ENCODE peak calls at places on chromosomes 1 and 21, in eight cellular contexts. S, P, F, D, C, W, I and Y are unnamed samples.

GRCh38 chr1:84632142-84632541 is 57.9 kb upstream of the CTBS start:
- DNase-seq in S (no peak), P (no peak), F (no peak), D (no peak), C (no peak), W (no peak), I (no peak), Y (no peak)

GRCh38 chr1:29148656-29149491 is 25.2 kb upstream of the TMEM200B start:
- DNase-seq in S (no peak), P (no peak), F (no peak), D (no peak), C (no peak), W (no peak), I (no peak), Y (no peak)

GRCh38 chr1:173163209-173163608 is 43.9 kb downstream of the TNFSF4 start:
- DNase-seq in S (no peak), P (no peak), F (no peak), D (no peak), C (no peak), W (no peak), I (no peak), Y (no peak)

GRCh38 chr1:213423585-213423984 is 372.5 kb downstream of the RPS6KC1 start:
- DNase-seq in S (no peak), P (no peak), F (peak), D (no peak), C (no peak), W (no peak), I (no peak), Y (no peak)

GRCh38 chr1:155322953-155323728 is 2.4 kb downstream of the RUSC1 start:
- DNase-seq in S (peak), P (peak), F (peak), D (peak), C (peak), W (peak), I (peak), Y (peak)

GRCh38 chr1:84988588-84988987 is 8.3 kb downstream of the MCOLN2 start:
- DNase-seq in S (no peak), P (no peak), F (no peak), D (no peak), C (peak), W (no peak), I (no peak), Y (peak)

GRCh38 chr1:208432346-208432745 is 188.2 kb upstream of the PLXNA2 start:
- DNase-seq in S (no peak), P (no peak), F (peak), D (no peak), C (no peak), W (no peak), I (no peak), Y (no peak)

GRCh38 chr1:166952002-166952746 is 23.2 kb downstream of the ILDR2 start:
- DNase-seq in S (no peak), P (no peak), F (peak), D (no peak), C (no peak), W (no peak), I (no peak), Y (no peak)

GRCh38 chr1:180675586-180675985 is 43.8 kb downstream of the XPR1 start:
- DNase-seq in S (no peak), P (no peak), F (no peak), D (peak), C (no peak), W (no peak), I (no peak), Y (no peak)

GRCh38 chr1:182169203-182169602 is 107.7 kb upstream of the ZNF648 start:
- DNase-seq in S (peak), P (no peak), F (no peak), D (no peak), C (no peak), W (no peak), I (no peak), Y (no peak)

GRCh38 chr1:118204106-118204505 is 19.1 kb upstream of the SPAG17 start:
- DNase-seq in S (no peak), P (no peak), F (no peak), D (no peak), C (no peak), W (no peak), I (no peak), Y (no peak)

GRCh38 chr1:89605692-89606091 is 27.2 kb upstream of the LRRC8C start:
- DNase-seq in S (no peak), P (no peak), F (no peak), D (peak), C (no peak), W (no peak), I (no peak), Y (no peak)

GRCh38 chr1:223341111-223341510 is 22.9 kb downstream of the SUSD4 start:
- DNase-seq in S (no peak), P (peak), F (no peak), D (no peak), C (no peak), W (no peak), I (peak), Y (no peak)

GRCh38 chr1:21095918-21096426 is 80.7 kb downstream of the EIF4G3 start:
- DNase-seq in S (no peak), P (no peak), F (no peak), D (no peak), C (no peak), W (no peak), I (no peak), Y (no peak)
- TF ChIP-seq CTCF in S (no peak), P (no peak), F (no peak), D (no peak), C (no peak), W (no peak), I (no peak), Y (no peak)

GRCh38 chr1:232249834-232250233 is 380.1 kb downstream of the SIPA1L2 start:
- DNase-seq in S (no peak), P (no peak), F (no peak), D (no peak), C (no peak), W (no peak), I (no peak), Y (no peak)

GRCh38 chr1:232247669-232248068 is 382.3 kb downstream of the SIPA1L2 start:
- DNase-seq in S (no peak), P (no peak), F (no peak), D (no peak), C (no peak), W (no peak), I (no peak), Y (no peak)

GRCh38 chr1:232250410-232250809 is 379.5 kb downstream of the SIPA1L2 start:
- DNase-seq in S (no peak), P (no peak), F (no peak), D (no peak), C (no peak), W (no peak), I (no peak), Y (no peak)

GRCh38 chr1:232249335-232249734 is 380.6 kb downstream of the SIPA1L2 start:
- DNase-seq in S (no peak), P (no peak), F (no peak), D (no peak), C (no peak), W (no peak), I (no peak), Y (no peak)

GRCh38 chr1:232248276-232248803 is 381.6 kb downstream of the SIPA1L2 start:
- DNase-seq in S (no peak), P (no peak), F (no peak), D (no peak), C (no peak), W (no peak), I (no peak), Y (no peak)
- TF ChIP-seq CTCF in S (no peak), P (no peak), F (no peak), D (no peak), C (no peak), W (no peak), I (no peak), Y (no peak)

GRCh38 chr1:153565529-153566374 is at the start of gene S100A2:
- DNase-seq in S (peak), P (peak), F (no peak), D (peak), C (peak), W (no peak), I (peak), Y (peak)

GRCh38 chr1:153563991-153564390 is 1.7 kb downstream of the S100A2 start:
- DNase-seq in S (no peak), P (peak), F (no peak), D (no peak), C (no peak), W (no peak), I (no peak), Y (no peak)

GRCh38 chr1:153567621-153568366 is 2.1 kb upstream of the S100A2 start:
- DNase-seq in S (no peak), P (no peak), F (peak), D (peak), C (peak), W (no peak), I (no peak), Y (no peak)

GRCh38 chr1:153568367-153569099 is 2.9 kb upstream of the S100A2 start:
- DNase-seq in S (peak), P (peak), F (peak), D (peak), C (peak), W (peak), I (peak), Y (peak)

GRCh38 chr1:153566414-153567371 is 1.0 kb upstream of the S100A2 start:
- DNase-seq in S (peak), P (peak), F (peak), D (peak), C (peak), W (peak), I (peak), Y (peak)
- TF ChIP-seq CTCF in S (no peak), P (no peak), F (no peak), D (no peak), C (no peak), W (no peak), I (no peak), Y (no peak)

GRCh38 chr1:36151133-36151844 is 2.0 kb upstream of the TRAPPC3 start:
- DNase-seq in S (no peak), P (no peak), F (no peak), D (no peak), C (no peak), W (no peak), I (no peak), Y (no peak)

GRCh38 chr1:36149973-36150295 is 648 bp upstream of the TRAPPC3 start:
- DNase-seq in S (no peak), P (no peak), F (no peak), D (no peak), C (peak), W (no peak), I (no peak), Y (no peak)

GRCh38 chr1:36149237-36149972 is at the start of gene TRAPPC3:
- DNase-seq in S (peak), P (peak), F (peak), D (peak), C (peak), W (peak), I (peak), Y (peak)

GRCh38 chr1:36151845-36152203 is 2.5 kb upstream of the TRAPPC3 start:
- DNase-seq in S (peak), P (peak), F (no peak), D (no peak), C (peak), W (no peak), I (no peak), Y (no peak)

GRCh38 chr1:36150296-36151132 is 1.2 kb upstream of the TRAPPC3 start:
- DNase-seq in S (peak), P (peak), F (peak), D (peak), C (peak), W (peak), I (peak), Y (peak)
- TF ChIP-seq CTCF in S (no peak), P (no peak), F (no peak), D (no peak), C (no peak), W (no peak), I (no peak), Y (no peak)

DNA sequence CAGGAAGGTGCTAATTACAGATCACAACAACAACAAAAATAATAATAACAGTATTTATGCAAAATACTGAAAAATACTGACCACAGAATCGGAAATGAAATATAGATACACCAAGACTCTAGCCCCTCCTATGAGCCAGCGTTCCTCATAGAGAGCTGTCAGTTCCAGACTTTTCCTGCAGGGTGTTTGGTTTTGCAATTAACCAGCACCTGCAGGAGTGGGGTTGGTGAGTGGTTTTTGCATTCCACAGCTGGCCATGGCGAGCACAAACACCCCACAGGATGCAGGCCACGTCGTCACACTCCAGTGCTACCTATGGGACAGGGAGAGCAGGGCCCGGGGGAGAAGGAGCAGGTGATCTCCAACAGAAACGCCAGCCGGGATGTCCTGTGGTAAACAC is 94.1 kb downstream of the ERG start:
- DNase-seq in S (no peak), P (no peak), F (no peak), D (no peak), C (no peak), W (no peak), I (no peak), Y (no peak)
- TF ChIP-seq CTCF in S (no peak), P (no peak), F (no peak), D (no peak), C (no peak), W (no peak), I (no peak), Y (no peak)

GRCh38 chr1:92315766-92316413 is 17.0 kb downstream of the RPAP2 start:
- DNase-seq in S (peak), P (no peak), F (no peak), D (no peak), C (peak), W (no peak), I (no peak), Y (no peak)
- TF ChIP-seq CTCF in S (no peak), P (no peak), F (no peak), D (no peak), C (no peak), W (no peak), I (no peak), Y (no peak)

DNA sequence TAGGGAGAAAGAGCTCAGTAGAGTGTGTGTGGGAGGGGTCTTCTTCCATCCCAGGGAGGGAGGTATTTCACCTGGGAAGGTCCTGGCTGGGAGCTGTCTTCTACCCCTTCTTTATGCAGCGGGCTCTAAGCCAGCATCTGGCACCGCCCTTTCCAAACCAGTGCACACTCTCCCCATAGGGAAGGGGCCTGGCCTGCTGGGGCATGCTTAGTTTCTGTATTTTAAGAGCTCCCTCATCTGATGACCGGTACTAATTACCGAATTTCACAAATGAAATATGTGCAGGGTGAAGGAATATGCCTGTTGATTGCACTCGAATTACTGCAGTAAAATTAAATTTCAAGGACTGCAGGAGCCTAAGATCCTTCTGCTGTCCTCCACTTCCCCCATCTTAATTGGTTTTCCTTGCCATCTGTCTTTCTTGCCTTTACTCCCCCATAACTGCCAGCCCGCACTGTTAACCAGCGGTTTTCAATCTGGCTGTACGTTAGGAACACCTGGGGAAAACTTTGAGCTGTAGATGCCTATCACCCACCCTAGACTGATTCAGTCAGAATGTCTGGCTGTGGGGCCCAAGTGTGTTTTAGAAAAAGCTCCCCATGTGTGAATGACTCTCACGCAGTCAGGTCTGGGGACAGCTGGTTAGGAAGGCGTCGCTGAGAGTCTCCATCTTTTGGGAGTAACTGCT is 20.1 kb downstream of the GALNT2 start:
- DNase-seq in S (no peak), P (no peak), F (no peak), D (no peak), C (no peak), W (no peak), I (no peak), Y (no peak)
- TF ChIP-seq CTCF in S (no peak), P (no peak), F (no peak), D (no peak), C (no peak), W (no peak), I (no peak), Y (no peak)

DNA sequence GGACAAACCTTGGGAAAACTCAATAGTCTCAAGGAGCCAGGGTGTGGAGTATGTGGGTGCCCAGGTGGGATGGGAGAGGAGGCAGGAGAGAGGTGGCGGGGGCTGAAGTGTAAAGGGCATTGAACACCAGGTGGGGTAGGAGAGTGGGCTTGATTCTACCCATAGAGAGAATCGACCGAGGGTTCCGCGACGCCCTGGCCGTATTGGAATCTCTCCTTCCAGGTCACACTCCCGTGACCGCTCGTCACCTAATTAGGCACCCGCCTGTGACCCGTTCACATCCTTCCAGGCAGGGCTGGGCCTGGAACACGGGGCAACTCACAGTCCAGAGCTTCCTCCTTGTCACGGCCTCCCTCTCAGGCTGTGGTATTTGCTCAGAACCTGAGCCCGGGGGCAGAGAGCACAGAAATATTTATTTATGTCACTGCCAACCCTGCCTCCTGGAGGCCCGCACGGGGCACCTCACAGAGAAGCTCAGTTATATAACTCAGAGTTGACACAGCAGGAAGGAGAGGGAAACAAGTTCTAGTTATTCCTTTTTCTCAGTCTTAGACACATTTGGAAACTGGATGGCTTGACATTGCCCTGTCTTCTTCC is 12.0 kb downstream of the NCMAP start:
- DNase-seq in S (peak), P (no peak), F (peak), D (no peak), C (no peak), W (peak), I (no peak), Y (no peak)
- TF ChIP-seq CTCF in S (no peak), P (no peak), F (no peak), D (no peak), C (no peak), W (peak), I (no peak), Y (no peak)

DNA sequence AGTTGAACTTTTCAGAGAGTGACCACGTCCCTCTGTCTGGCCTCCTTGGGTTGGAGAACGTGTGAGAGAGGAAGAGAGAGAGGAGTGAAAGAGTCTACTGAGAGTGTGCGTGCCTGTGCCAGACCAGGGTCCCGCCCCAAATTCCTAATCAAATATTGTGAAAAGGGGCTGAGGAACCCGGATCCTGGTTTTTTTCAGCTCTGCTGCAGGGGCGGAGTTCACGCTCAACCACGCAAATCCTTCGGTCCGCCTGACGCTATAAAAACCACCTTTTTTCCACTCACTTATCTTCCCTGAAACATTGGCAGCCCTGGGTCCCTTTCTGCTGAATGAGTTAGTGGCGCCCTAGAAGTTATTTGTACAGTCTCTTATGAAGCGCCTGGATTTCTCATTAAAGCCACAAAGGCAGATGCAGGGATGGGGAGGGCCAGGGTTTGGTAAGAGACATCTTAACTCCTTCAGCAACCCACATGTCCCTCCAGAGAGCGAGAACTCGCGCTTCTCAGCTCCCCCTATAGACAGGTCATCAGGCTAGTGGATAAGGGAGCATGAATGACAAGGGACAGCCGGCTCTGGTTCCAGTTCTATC is at the start of gene FMOD:
- DNase-seq in S (peak), P (peak), F (peak), D (no peak), C (peak), W (no peak), I (peak), Y (no peak)
- TF ChIP-seq CTCF in S (no peak), P (no peak), F (peak), D (no peak), C (no peak), W (no peak), I (peak), Y (no peak)

DNA sequence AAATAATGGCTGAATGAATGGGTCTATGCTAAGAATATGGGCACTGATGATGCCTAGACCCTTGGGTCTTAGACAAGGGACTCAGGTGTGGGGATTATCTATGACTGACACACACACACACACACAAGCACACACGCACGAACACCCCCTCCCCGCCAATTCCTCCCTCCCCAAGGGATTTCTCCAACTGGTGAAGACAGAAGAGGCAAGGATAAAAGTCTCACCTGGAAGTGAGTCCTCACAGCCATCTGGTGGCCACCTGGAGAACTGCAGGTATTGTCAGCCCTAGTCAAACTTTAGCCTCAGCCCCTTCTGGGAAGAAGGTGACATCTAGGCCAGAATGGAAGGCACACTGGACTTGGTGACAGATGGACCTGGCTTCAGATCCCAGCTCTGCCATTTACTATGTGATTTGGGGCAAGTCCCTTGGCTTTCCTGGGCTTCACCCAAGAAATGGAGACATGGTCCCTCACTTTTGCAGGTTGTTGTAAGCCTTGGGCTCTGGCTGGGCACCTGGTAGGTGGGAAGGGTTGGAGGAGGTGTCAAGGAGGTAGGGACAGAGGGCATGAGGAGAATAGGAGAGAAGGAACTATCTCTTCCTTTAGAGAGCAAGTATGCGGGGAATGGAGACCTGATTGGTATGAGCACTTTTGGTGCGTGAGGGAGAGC is 4.0 kb upstream of the GPR3 start:
- DNase-seq in S (peak), P (peak), F (peak), D (peak), C (peak), W (peak), I (no peak), Y (peak)
- TF ChIP-seq CTCF in S (peak), P (peak), F (peak), D (peak), C (peak), W (peak), I (peak), Y (peak)